ENCODE peak calls at places on chromosomes 2 and 18, in eight cellular contexts. N is GM13976, A is right atrium auricular region, Z is sigmoid colon, I is neural crest cell, E is epithelial cell of esophagus, J is OCI-LY7, B is progenitor cell of endocrine pancreas. P is an unnamed sample.

GRCh38 chr2:199627417-199627816 is 169.7 kb upstream of the SATB2 start:
- DNase-seq in N (no peak), A (no peak), Z (no peak), I (no peak), E (no peak), J (no peak), B (no peak), P (no peak)

GRCh38 chr2:187658952-187659525 is 104.8 kb upstream of the TFPI start:
- DNase-seq in N (no peak), A (no peak), Z (no peak), I (no peak), E (peak), J (peak), B (no peak), P (no peak)

GRCh38 chr2:151315381-151315903 is 26.0 kb upstream of the NMI start:
- DNase-seq in N (no peak), A (peak), Z (peak), I (no peak), E (peak), J (no peak), B (no peak), P (no peak)

GRCh38 chr18:77131100-77131651 is 1.4 kb downstream of the MBP start:
- DNase-seq in N (no peak), A (no peak), Z (peak), I (no peak), E (peak), J (peak), B (no peak), P (peak)

GRCh38 chr18:3114026-3114425 is 101.1 kb upstream of the LPIN2 start:
- DNase-seq in N (no peak), A (no peak), Z (no peak), I (no peak), E (peak), J (no peak), B (no peak), P (no peak)

GRCh38 chr2:129464036-129464435 is 515.4 kb upstream of the RAB6C start:
- DNase-seq in N (no peak), A (no peak), Z (no peak), I (no peak), E (no peak), J (no peak), B (no peak), P (no peak)

GRCh38 chr2:37555457-37555856 is 116.0 kb downstream of the CDC42EP3 start:
- DNase-seq in N (no peak), A (no peak), Z (no peak), I (no peak), E (no peak), J (peak), B (no peak), P (no peak)

GRCh38 chr2:205929445-205930027 is 156.4 kb downstream of the INO80D start:
- DNase-seq in N (no peak), A (no peak), Z (no peak), I (no peak), E (no peak), J (no peak), B (no peak), P (no peak)

GRCh38 chr2:113167115-113167932 is 6.4 kb upstream of the PSD4 start:
- DNase-seq in N (no peak), A (peak), Z (no peak), I (no peak), E (peak), J (no peak), B (no peak), P (peak)

GRCh38 chr2:114550895-114551793 is 108.7 kb downstream of the DPP10 start:
- DNase-seq in N (peak), A (peak), Z (no peak), I (peak), E (peak), J (peak), B (peak), P (no peak)

GRCh38 chr18:36322408-36322728 is 24.9 kb downstream of the FHOD3 start:
- DNase-seq in N (no peak), A (peak), Z (no peak), I (no peak), E (no peak), J (no peak), B (no peak), P (peak)

GRCh38 chr2:237894396-237894979 is 35.1 kb downstream of the RAMP1 start:
- DNase-seq in N (no peak), A (no peak), Z (peak), I (no peak), E (no peak), J (no peak), B (no peak), P (no peak)

GRCh38 chr2:126736133-126736874 is 80.3 kb downstream of the GYPC start:
- DNase-seq in N (no peak), A (no peak), Z (no peak), I (no peak), E (no peak), J (no peak), B (no peak), P (no peak)

GRCh38 chr18:62596145-62597005 is 73.5 kb downstream of the ZCCHC2 start:
- DNase-seq in N (peak), A (no peak), Z (no peak), I (peak), E (peak), J (no peak), B (peak), P (no peak)

GRCh38 chr2:44389895-44390294 is 28.1 kb downstream of the CAMKMT start:
- DNase-seq in N (no peak), A (no peak), Z (no peak), I (no peak), E (no peak), J (no peak), B (no peak), P (no peak)
- TF ChIP-seq CTCF in N (no peak), A (peak), Z (no peak), I (peak), E (no peak), J (peak), B (peak), P (peak)

GRCh38 chr2:45975752-45976517 is 321.3 kb upstream of the EPAS1 start:
- DNase-seq in N (peak), A (no peak), Z (peak), I (no peak), E (no peak), J (no peak), B (no peak), P (no peak)
- TF ChIP-seq CTCF in N (no peak), A (no peak), Z (no peak), I (no peak), E (no peak), J (no peak), B (no peak), P (no peak)

DNA sequence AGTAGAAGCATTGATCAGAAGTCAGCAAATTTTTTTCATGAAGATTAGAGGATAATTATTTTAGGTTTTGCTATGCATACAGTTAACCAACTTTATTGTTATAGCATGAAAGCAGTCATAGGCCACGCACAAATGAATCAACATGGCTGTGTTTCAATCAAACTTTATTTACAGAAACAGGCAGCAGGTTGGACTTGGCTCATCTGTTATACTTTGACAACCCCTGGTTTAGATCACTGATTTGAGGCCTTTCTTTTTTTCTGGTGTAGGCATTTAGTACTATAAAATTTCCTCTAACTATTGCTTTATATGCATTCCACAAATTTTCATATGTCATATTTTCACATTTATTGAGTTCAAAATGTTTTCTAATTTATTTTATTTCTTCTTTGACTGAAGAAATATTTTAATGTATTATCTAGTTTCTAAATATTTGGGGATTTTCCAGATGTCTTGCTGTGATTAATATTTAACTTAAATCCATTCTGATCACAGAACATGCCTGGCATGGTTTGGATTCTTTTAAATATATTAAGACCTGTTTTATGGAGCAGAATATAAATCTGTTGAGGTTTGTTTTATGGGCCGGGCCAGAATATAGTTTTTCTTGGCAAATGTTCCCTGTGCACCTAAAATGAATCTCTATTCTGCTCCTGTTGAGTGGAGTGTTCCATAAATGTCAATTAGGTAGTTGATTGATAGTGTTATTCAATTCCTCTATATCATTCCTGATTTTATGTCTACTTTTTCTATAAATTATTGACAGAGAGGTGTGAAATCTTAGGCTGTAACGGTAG is 116.3 kb upstream of the KLHL29 start:
- DNase-seq in N (no peak), A (no peak), Z (no peak), I (no peak), E (no peak), J (no peak), B (no peak), P (no peak)
- TF ChIP-seq CTCF in N (no peak), A (no peak), Z (no peak), I (no peak), E (no peak), J (no peak), B (no peak), P (no peak)

GRCh38 chr18:5061785-5062184 is 135.3 kb downstream of the AKAIN1 start:
- DNase-seq in N (no peak), A (no peak), Z (no peak), I (no peak), E (no peak), J (no peak), B (no peak), P (no peak)

GRCh38 chr18:5059540-5060032 is 137.5 kb downstream of the AKAIN1 start:
- DNase-seq in N (no peak), A (no peak), Z (no peak), I (no peak), E (no peak), J (no peak), B (no peak), P (no peak)

GRCh38 chr18:5058768-5059539 is 138.1 kb downstream of the AKAIN1 start:
- DNase-seq in N (no peak), A (no peak), Z (no peak), I (no peak), E (no peak), J (peak), B (no peak), P (no peak)

GRCh38 chr18:5060543-5060942 is 136.5 kb downstream of the AKAIN1 start:
- DNase-seq in N (no peak), A (no peak), Z (no peak), I (no peak), E (no peak), J (no peak), B (no peak), P (no peak)

GRCh38 chr18:5057348-5058012 is 139.6 kb downstream of the AKAIN1 start:
- DNase-seq in N (peak), A (peak), Z (peak), I (peak), E (peak), J (peak), B (peak), P (peak)
- TF ChIP-seq CTCF in N (peak), A (peak), Z (peak), I (peak), E (peak), J (peak), B (peak), P (peak)

DNA sequence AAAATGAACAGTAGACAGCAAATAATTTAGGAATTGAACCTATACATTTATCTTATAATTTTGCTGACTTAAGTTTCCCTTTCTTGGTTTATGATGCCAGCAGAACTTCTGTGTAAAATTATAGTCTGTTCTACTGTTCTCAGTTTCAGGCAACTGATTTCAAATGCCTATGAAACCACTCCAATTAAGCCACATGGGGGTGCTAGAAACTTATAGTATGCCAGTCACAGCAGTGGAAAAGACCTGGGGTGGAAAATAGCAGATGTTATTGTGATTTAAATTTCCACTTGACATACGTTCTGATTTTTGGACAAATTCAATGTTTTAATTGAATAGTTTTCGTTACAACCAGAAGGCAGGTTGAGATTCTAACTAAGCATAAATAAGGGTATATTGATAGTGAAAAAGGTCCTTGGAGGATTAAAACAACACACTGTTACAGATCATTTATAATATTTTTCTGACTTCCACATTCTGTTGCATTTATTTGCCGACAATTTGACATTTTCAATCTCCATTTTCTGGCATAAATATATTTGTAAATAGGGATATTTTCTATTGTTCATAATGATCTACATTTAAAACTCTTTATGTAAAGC is 61.4 kb downstream of the CPS1 start:
- DNase-seq in N (no peak), A (no peak), Z (no peak), I (peak), E (peak), J (peak), B (no peak), P (no peak)
- TF ChIP-seq CTCF in N (peak), A (peak), Z (peak), I (peak), E (peak), J (peak), B (peak), P (peak)

DNA sequence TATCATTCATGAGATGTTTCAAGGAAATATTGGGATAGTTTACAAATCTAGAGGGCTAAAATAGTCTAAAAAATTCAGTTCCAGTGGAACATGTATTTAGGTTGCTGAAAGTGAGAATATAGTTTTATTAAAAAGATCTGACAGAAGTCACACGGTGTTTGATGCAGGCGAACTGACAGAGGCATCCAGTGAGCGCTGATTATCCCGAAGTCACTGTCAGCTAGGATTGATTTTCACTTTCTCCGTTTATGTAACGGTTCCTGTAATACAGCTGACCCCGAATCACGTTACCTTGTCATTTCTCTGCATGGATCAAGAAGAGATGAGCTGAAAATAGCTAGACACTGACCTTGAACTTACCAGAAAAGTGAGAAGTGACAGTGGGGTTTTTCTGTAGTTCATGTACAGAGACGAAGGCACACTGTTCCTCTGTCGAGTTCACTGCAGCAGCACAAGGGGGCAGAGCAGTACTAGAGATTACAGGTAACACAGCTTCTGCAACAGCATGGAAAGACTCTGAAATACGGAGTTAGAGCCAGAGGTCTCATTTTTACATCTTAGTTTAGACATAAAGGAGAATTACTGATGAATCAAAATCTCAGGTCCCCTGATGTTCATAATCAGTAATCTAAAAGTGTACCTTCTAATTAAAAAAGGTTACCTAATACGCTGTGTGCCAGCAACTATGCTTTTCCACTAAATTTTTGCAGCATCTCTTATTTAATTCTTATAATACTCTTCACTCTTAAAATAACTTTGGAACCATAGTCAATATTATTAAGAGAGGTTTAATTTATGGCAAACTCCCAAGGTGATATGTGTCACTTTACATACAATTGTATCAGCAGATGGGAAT is 33.0 kb downstream of the ARHGAP15 start:
- DNase-seq in N (no peak), A (no peak), Z (no peak), I (peak), E (peak), J (peak), B (peak), P (no peak)
- TF ChIP-seq CTCF in N (peak), A (peak), Z (peak), I (peak), E (peak), J (peak), B (peak), P (peak)

P was measured in type B pancreatic cell.